ENCODE peak calls at places on chromosomes 2 and 18, in five cellular contexts. I is H9; W is CD4-positive, alpha-beta memory T cell; D is H1; X is left ventricle myocardium inferior. O is an unnamed sample. For H3K9me3, the result is how much of the 10 kb centered on the place peaks cover.

GRCh38 chr2:60581461-60582282 is 28.2 kb upstream of the BCL11A start:
- DNase-seq in W (peak), I (peak), X (peak), D (peak), O (no peak)

GRCh38 chr2:118371500-118371899 is 283.2 kb downstream of the INSIG2 start:
- DNase-seq in W (no peak), X (no peak), I (peak), D (peak), O (no peak)

GRCh38 chr2:64482765-64483504 is 29.0 kb downstream of the LGALSL start:
- DNase-seq in I (no peak), D (no peak), W (no peak), X (no peak), O (no peak)

GRCh38 chr2:189657867-189658266 is 3.4 kb upstream of the ASNSD1 start:
- DNase-seq in D (no peak), X (peak), I (no peak), W (peak), O (no peak)

GRCh38 chr2:174120346-174120745 is 128.0 kb downstream of the OLA1 start:
- DNase-seq in X (no peak), I (no peak), W (no peak), D (no peak), O (no peak)

GRCh38 chr2:239155806-239156480 is 244.9 kb downstream of the HDAC4 start:
- DNase-seq in D (no peak), I (peak), W (no peak), X (peak), O (no peak)

GRCh38 chr18:63237486-63237885 is 82.1 kb downstream of the BCL2 start:
- DNase-seq in X (no peak), W (no peak), D (no peak), I (no peak), O (no peak)

GRCh38 chr2:53632714-53633113 is 134.9 kb upstream of the CHAC2 start:
- DNase-seq in X (no peak), I (no peak), D (no peak), W (no peak), O (no peak)

GRCh38 chr18:31424383-31424988 is 23.1 kb upstream of the DSG3 start:
- DNase-seq in I (peak), X (no peak), W (no peak), D (peak), O (no peak)

GRCh38 chr18:2891526-2892431 is 45.0 kb downstream of the EMILIN2 start:
- DNase-seq in I (no peak), W (peak), D (no peak), X (no peak), O (no peak)

GRCh38 chr18:3447035-3447894 is 2.7 kb upstream of the TGIF1 start:
- DNase-seq in W (no peak), D (peak), I (peak), X (peak), O (no peak)

GRCh38 chr2:241034490-241035141 is 36.2 kb downstream of the SNED1 start:
- DNase-seq in I (no peak), X (no peak), W (no peak), D (no peak), O (no peak)

GRCh38 chr2:37349376-37349775 is 4.9 kb downstream of the QPCT start:
- DNase-seq in X (no peak), W (no peak), D (no peak), I (no peak), O (no peak)

GRCh38 chr2:236338495-236339184 is 74.4 kb upstream of the ASB18 start:
- DNase-seq in D (no peak), X (no peak), W (no peak), I (peak), O (peak)

GRCh38 chr18:37578886-37579513 is 13.4 kb upstream of the CELF4 start:
- DNase-seq in W (no peak), I (no peak), X (no peak), D (no peak), O (no peak)

GRCh38 chr18:67669993-67670671 is 153.6 kb upstream of the DSEL start:
- DNase-seq in W (no peak), D (no peak), I (no peak), X (no peak), O (no peak)

GRCh38 chr2:43759195-43759594 is 14.6 kb upstream of the DYNC2LI1 start:
- DNase-seq in D (no peak), I (no peak), W (no peak), X (no peak), O (no peak)

GRCh38 chr18:59874166-59874565 is 25.6 kb upstream of the PMAIP1 start:
- DNase-seq in D (no peak), I (no peak), X (no peak), W (no peak), O (no peak)

GRCh38 chr2:33160217-33160616 is 213.5 kb downstream of the LTBP1 start:
- DNase-seq in I (no peak), D (no peak), W (no peak), X (no peak), O (no peak)

GRCh38 chr2:98457045-98457696 is 12.5 kb downstream of the INPP4A start:
- DNase-seq in D (no peak), X (no peak), W (no peak), I (no peak), O (peak)

GRCh38 chr2:168397629-168398028 is 58.4 kb upstream of the CERS6 start:
- DNase-seq in D (no peak), I (no peak), W (no peak), X (no peak), O (no peak)

GRCh38 chr2:238509151-238509820 is 82.6 kb downstream of the ASB1 start:
- DNase-seq in X (no peak), W (no peak), D (peak), I (peak), O (no peak)

GRCh38 chr18:58163004-58163590 is 119.1 kb downstream of the NEDD4L start:
- DNase-seq in D (no peak), W (no peak), X (no peak), I (no peak), O (peak)

GRCh38 chr2:18074476-18074875 is 196.0 kb downstream of the KCNS3 start:
- DNase-seq in W (no peak), X (no peak), I (no peak), D (no peak), O (no peak)

DNA sequence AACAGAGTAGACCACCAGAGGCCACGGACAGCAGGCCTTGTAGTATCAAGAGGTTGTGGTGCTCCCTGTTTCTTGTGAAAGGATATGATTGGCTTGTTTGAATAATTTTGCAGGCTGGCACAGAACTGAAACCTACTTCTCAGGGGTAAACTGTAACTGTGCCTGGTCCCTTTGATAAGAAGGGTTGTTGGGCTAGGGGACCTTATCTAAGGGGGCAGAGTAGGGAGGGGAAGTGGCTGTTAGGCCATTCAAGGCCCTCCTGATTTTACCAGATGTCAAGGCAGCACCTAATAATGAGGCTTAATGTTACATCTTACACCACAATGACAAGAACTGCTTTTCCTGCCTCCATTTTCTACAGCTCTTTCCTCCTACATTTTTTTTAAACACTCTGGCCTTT is 45.6 kb downstream of the GPR39 start:
- DNase-seq in D (no peak), W (no peak), X (no peak), I (no peak), O (no peak)
- H3K9me3 ChIP-seq in D (under half), W (under half), X (under half), I (under half), O (under half)

DNA sequence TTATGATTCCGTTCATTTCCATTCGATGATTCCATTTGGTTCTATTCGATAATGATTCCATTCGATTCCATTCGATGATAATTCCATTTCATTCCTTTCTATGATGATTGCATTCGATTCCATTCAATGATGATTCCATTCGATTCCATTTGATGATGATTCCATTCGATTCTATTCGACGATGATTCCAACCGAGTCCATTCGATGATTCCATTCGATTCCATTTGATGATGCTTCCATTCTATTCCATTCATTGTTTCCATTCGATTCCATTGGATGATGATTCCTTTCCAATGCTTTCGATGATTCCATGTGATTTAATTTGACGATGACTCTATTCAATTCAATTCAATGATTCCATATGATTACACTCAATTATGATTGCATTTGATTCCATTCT is 1093.5 kb downstream of the RPIA start:
- DNase-seq in W (no peak), D (no peak), I (no peak), X (no peak), O (no peak)
- H3K9me3 ChIP-seq in W (half or more), D (under half), I (half or more), X (half or more), O (under half)

GRCh38 chr2:186733414-186733813 is 39.6 kb downstream of the FAM171B start:
- DNase-seq in D (no peak), X (no peak), W (no peak), I (no peak), O (no peak)
- H3K9me3 ChIP-seq in D (under half), X (under half), W (under half), I (under half), O (under half)

GRCh38 chr2:39361511-39361910 is 75.6 kb downstream of the MAP4K3 start:
- DNase-seq in I (no peak), W (no peak), D (no peak), X (no peak), O (no peak)
- H3K9me3 ChIP-seq in I (under half), W (under half), D (under half), X (under half), O (under half)